ENCODE peak calls at places on chromosomes 7 and 10, in four cellular contexts. U, G, I and V are unnamed samples.

GRCh38 chr10:78338717-78339116 is 305.1 kb downstream of the RPS24 start:
- DNase-seq in U (no peak), G (no peak), I (no peak), V (no peak)

GRCh38 chr7:35700865-35701264 is 5.9 kb upstream of the HERPUD2 start:
- DNase-seq in U (no peak), G (no peak), I (no peak), V (no peak)

GRCh38 chr10:93873427-93874115 is 20.2 kb upstream of the SLC35G1 start:
- DNase-seq in U (no peak), G (peak; percentile 62), I (no peak), V (no peak)

GRCh38 chr10:58868736-58869435 is 307.6 kb upstream of the PHYHIPL start:
- DNase-seq in U (no peak), G (no peak), I (no peak), V (peak; percentile 32)

GRCh38 chr10:12357525-12358151 is 8.3 kb downstream of the CAMK1D start:
- DNase-seq in U (no peak), G (no peak), I (no peak), V (no peak)

GRCh38 chr10:63115732-63116383 is 17.3 kb upstream of the NRBF2 start:
- DNase-seq in U (no peak), G (peak; percentile 98), I (no peak), V (no peak)

GRCh38 chr10:14438576-14438975 is 107.9 kb upstream of the FRMD4A start:
- DNase-seq in U (no peak), G (no peak), I (no peak), V (no peak)

GRCh38 chr10:68156373-68157185 is 47.3 kb downstream of the MYPN start:
- DNase-seq in U (no peak), G (peak; percentile 83), I (peak; percentile 56), V (peak; percentile 68)

GRCh38 chr10:11936389-11937152 is 106.0 kb downstream of the UPF2 start:
- DNase-seq in U (no peak), G (no peak), I (no peak), V (no peak)

GRCh38 chr10:117996709-117997108 is 50.0 kb downstream of the RAB11FIP2 start:
- DNase-seq in U (no peak), G (no peak), I (no peak), V (no peak)

GRCh38 chr7:25772802-25773201 is 379.2 kb upstream of the NFE2L3 start:
- DNase-seq in U (no peak), G (no peak), I (no peak), V (no peak)

GRCh38 chr10:52287853-52288252 is 26.2 kb upstream of the DKK1 start:
- DNase-seq in U (no peak), G (no peak), I (no peak), V (no peak)

GRCh38 chr10:5523796-5524574 is 776 bp upstream of the CALML3 start:
- DNase-seq in U (no peak), G (no peak), I (no peak), V (no peak)